ENCODE peak calls at places on chromosome 17, in ten cellular contexts. A is effector memory CD8-positive, alpha-beta T cell; J is tibial nerve; Y is adrenal gland; W is thoracic aorta; H is cardiac fibroblast; D is kidney glomerular epithelial cell; U is HepG2; R is ureter; E is activated naive CD8-positive, alpha-beta T cell treated with anti-CD3 and anti-CD28 coated beads for 36 hours. O is an unnamed sample.

GRCh38 chr17:4944554-4945175 is 3.7 kb downstream of the PFN1 start:
- DNase-seq in H (no peak), J (no peak), R (no peak), D (no peak), W (no peak), Y (no peak), E (peak), U (no peak), A (no peak), O (no peak)

GRCh38 chr17:74858672-74859438 is 830 bp downstream of the GRIN2C start:
- DNase-seq in J (no peak), D (no peak), Y (no peak), E (no peak), W (no peak), H (no peak), U (no peak), R (no peak), A (no peak), O (no peak)

GRCh38 chr17:27802033-27802432 is 1.7 kb upstream of the NOS2 start:
- DNase-seq in Y (no peak), H (no peak), J (no peak), E (no peak), U (no peak), W (no peak), A (no peak), R (no peak), D (no peak), O (no peak)

GRCh38 chr17:6456321-6456720 is 12.1 kb downstream of the PIMREG start:
- DNase-seq in E (no peak), U (no peak), A (no peak), W (no peak), D (no peak), J (no peak), Y (no peak), H (no peak), R (no peak), O (no peak)

GRCh38 chr17:77884967-77885641 is 73.4 kb upstream of the TNRC6C start:
- DNase-seq in Y (no peak), U (no peak), D (no peak), W (no peak), E (no peak), J (no peak), A (no peak), H (no peak), R (no peak), O (no peak)

GRCh38 chr17:12859520-12859919 is 70.2 kb downstream of the ARHGAP44 start:
- DNase-seq in E (no peak), W (no peak), U (no peak), H (peak), R (no peak), A (no peak), J (no peak), D (no peak), Y (no peak), O (no peak)

GRCh38 chr17:40025991-40026815 is 11.0 kb downstream of the CSF3 start:
- DNase-seq in Y (no peak), A (no peak), J (no peak), R (no peak), D (no peak), H (peak), W (no peak), U (no peak), E (peak), O (no peak)

GRCh38 chr17:7217113-7217987 is 2.3 kb downstream of the DLG4 start:
- DNase-seq in U (no peak), H (peak), J (no peak), E (no peak), R (peak), D (peak), W (no peak), Y (peak), A (no peak), O (peak)

GRCh38 chr17:45101883-45102811 is 30.2 kb downstream of the PLCD3 start:
- DNase-seq in Y (peak), R (no peak), E (no peak), W (no peak), U (peak), A (no peak), D (peak), J (no peak), H (no peak), O (no peak)

GRCh38 chr17:75371339-75371738 is 34.1 kb downstream of the GRB2 start:
- DNase-seq in A (no peak), J (no peak), H (no peak), E (no peak), D (no peak), U (no peak), W (no peak), R (no peak), Y (no peak), O (no peak)

GRCh38 chr17:27496501-27496943 is 40.3 kb downstream of the KSR1 start:
- DNase-seq in H (no peak), Y (no peak), E (no peak), J (no peak), D (no peak), A (no peak), W (no peak), R (no peak), U (peak), O (no peak)

GRCh38 chr17:78421534-78422266 is 43.3 kb downstream of the PGS1 start:
- DNase-seq in E (peak), H (peak), Y (peak), A (peak), J (peak), R (peak), U (peak), W (peak), D (peak), O (peak)

GRCh38 chr17:29443041-29443440 is 52.9 kb downstream of the TAOK1 start:
- DNase-seq in J (no peak), U (no peak), Y (no peak), R (no peak), A (no peak), H (no peak), W (no peak), E (no peak), D (no peak), O (no peak)

GRCh38 chr17:48554412-48555090 is 9.6 kb upstream of the HOXB2 start:
- DNase-seq in H (peak), E (no peak), R (no peak), Y (peak), A (no peak), D (no peak), U (no peak), J (no peak), W (no peak), O (peak)

GRCh38 chr17:18182978-18183333 is 672 bp upstream of the ALKBH5 start:
- DNase-seq in D (no peak), W (peak), R (peak), E (peak), Y (peak), J (peak), H (no peak), U (no peak), A (no peak), O (peak)

GRCh38 chr17:2749784-2750181 is 331 bp upstream of the CCDC92B start:
- DNase-seq in R (peak), D (peak), Y (peak), W (no peak), E (peak), J (peak), A (peak), U (peak), H (peak), O (no peak)

GRCh38 chr17:63480192-63480784 is 3.4 kb downstream of the ACE start:
- DNase-seq in E (no peak), A (no peak), H (no peak), Y (no peak), J (no peak), D (no peak), U (no peak), W (no peak), R (no peak), O (no peak)

GRCh38 chr17:29451338-29451737 is 61.2 kb downstream of the TAOK1 start:
- DNase-seq in W (no peak), E (no peak), Y (no peak), R (no peak), H (no peak), D (no peak), U (no peak), A (no peak), J (no peak), O (no peak)

GRCh38 chr17:80008383-80008840 is 27.3 kb downstream of the TBC1D16 start:
- DNase-seq in W (no peak), D (peak), U (peak), Y (peak), E (peak), J (peak), H (peak), A (peak), R (peak), O (peak)

GRCh38 chr17:82418001-82418986 is at the start of the genes HEXD and OGFOD3:
- DNase-seq in H (peak), E (peak), U (peak), W (no peak), R (peak), A (peak), J (peak), Y (peak), D (peak), O (peak)

GRCh38 chr17:18186271-18186982 is 2.8 kb downstream of the ALKBH5 start:
- DNase-seq in H (peak), D (no peak), U (no peak), R (no peak), A (no peak), E (no peak), J (no peak), W (no peak), Y (no peak), O (no peak)

GRCh38 chr17:72681844-72682243 is 410.6 kb downstream of the SLC39A11 start:
- DNase-seq in Y (no peak), U (no peak), J (no peak), W (no peak), R (no peak), H (no peak), A (no peak), E (no peak), D (no peak), O (no peak)

GRCh38 chr17:28381141-28381825 is 9.8 kb downstream of the SARM1 start:
- DNase-seq in U (no peak), J (no peak), R (no peak), H (no peak), D (no peak), E (peak), Y (no peak), W (no peak), A (no peak), O (no peak)

GRCh38 chr17:17917394-17917793 is 54.8 kb downstream of the TOM1L2 start:
- DNase-seq in E (no peak), A (no peak), J (no peak), U (no peak), H (no peak), Y (no peak), R (no peak), D (no peak), W (no peak), O (peak)

GRCh38 chr17:6555331-6556120 is 829 bp downstream of the PITPNM3 start:
- DNase-seq in U (no peak), R (no peak), E (peak), Y (peak), A (no peak), J (no peak), W (no peak), H (peak), D (peak), O (no peak)

GRCh38 chr17:31339906-31340661 is 18.7 kb upstream of the EVI2A start:
- DNase-seq in D (no peak), W (no peak), J (no peak), E (no peak), Y (peak), H (peak), R (no peak), A (no peak), U (no peak), O (no peak)

GRCh38 chr17:65155622-65156021 is 18.5 kb downstream of the RGS9 start:
- DNase-seq in Y (no peak), E (no peak), H (no peak), J (no peak), A (no peak), W (no peak), R (no peak), D (no peak), U (no peak), O (no peak)

GRCh38 chr17:7781467-7781866 is 52.5 kb upstream of the KDM6B start:
- DNase-seq in U (peak), Y (no peak), W (no peak), H (peak), E (no peak), A (no peak), J (no peak), D (peak), R (no peak), O (no peak)

GRCh38 chr17:12229315-12229714 is 208.6 kb downstream of the MAP2K4 start:
- DNase-seq in D (no peak), R (no peak), A (no peak), H (no peak), W (no peak), E (no peak), U (no peak), Y (peak), J (no peak), O (no peak)

O was measured in sigmoid colon.